ENCODE peak calls at places on chromosomes 6 and 20, in five cellular contexts. Y is PC-3, B is upper lobe of right lung, O is neural progenitor cell, W is MCF 10A. K is an unnamed sample.

GRCh38 chr6:63844287-63844686 is 208.7 kb downstream of the PHF3 start:
- DNase-seq in Y (no peak), B (no peak), O (no peak), W (no peak), K (peak)

GRCh38 chr20:5688431-5688972 is 61.7 kb upstream of the SHLD1 start:
- DNase-seq in Y (no peak), B (peak), O (no peak), W (no peak), K (no peak)

GRCh38 chr6:109672204-109672603 is 18.8 kb downstream of the AK9 start:
- DNase-seq in Y (peak), B (no peak), O (no peak), W (no peak), K (no peak)

GRCh38 chr20:49483706-49484101 is 1.2 kb upstream of the KCNB1 start:
- DNase-seq in Y (no peak), B (no peak), O (peak), W (no peak), K (no peak)

GRCh38 chr20:2751868-2752630 is 48.4 kb downstream of the CPXM1 start:
- DNase-seq in Y (peak), B (peak), O (peak), W (no peak), K (no peak)

GRCh38 chr20:8974009-8974708 is 94.7 kb upstream of the PLCB4 start:
- DNase-seq in Y (no peak), B (no peak), O (no peak), W (no peak), K (no peak)

GRCh38 chr20:5845686-5846651 is 95.8 kb downstream of the SHLD1 start:
- DNase-seq in Y (no peak), B (no peak), O (peak), W (no peak), K (no peak)

GRCh38 chr20:33666293-33667244 is at the start of gene ACTL10:
- DNase-seq in Y (peak), B (peak), O (peak), W (peak), K (peak)

GRCh38 chr6:32700391-32701040 is 34.1 kb upstream of the HLA-DQB1 start:
- DNase-seq in Y (peak), B (no peak), O (peak), W (peak), K (peak)

GRCh38 chr20:20441259-20441658 is 73.4 kb downstream of the INSM1 start:
- DNase-seq in Y (no peak), B (no peak), O (no peak), W (no peak), K (peak)

GRCh38 chr6:1670711-1671462 is 61.2 kb downstream of the FOXC1 start:
- DNase-seq in Y (no peak), B (no peak), O (peak), W (no peak), K (peak)

GRCh38 chr6:44253307-44254101 is 3.8 kb downstream of the SLC35B2 start:
- DNase-seq in Y (peak), B (no peak), O (peak), W (peak), K (peak)

GRCh38 chr6:35305117-35305516 is 7.5 kb downstream of the DEF6 start:
- DNase-seq in Y (peak), B (no peak), O (no peak), W (no peak), K (no peak)

GRCh38 chr6:157669747-157670216 is 153.3 kb upstream of the SNX9 start:
- DNase-seq in Y (peak), B (peak), O (peak), W (peak), K (peak)
- TF ChIP-seq CTCF in Y (no peak), B (peak), O (peak), W (peak), K (peak)

DNA sequence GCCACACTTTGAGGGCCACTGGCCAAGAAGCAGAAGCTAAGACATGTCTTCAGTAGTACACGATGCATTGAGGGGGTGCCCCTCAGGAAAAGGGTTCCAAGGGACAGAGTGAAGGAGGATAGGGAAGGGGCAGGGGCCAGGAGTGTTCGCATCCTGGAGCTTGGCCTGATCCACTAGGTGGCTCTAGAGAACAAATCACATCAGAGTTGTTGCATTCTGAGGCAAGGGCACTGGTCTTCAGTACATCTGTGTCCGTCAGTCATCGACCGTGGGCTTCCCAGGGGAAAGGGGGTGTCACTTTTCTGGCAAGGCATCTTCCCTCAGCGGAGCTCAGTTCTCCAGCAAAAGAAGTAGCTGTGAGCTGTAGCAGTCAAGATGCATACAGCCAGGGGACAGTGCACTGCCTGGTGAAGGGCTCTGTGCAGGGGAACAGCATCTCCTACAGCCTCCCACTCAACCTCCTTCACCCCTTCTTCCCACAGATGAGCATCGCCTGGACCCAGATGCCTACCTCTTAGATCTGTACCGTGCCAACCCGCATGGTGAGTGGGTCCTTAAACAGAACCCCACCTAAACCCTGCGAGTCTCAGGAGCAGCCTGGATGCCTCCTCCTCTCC is 47.8 kb downstream of the ARHGAP40 start:
- DNase-seq in Y (peak), B (no peak), O (peak), W (peak), K (peak)
- TF ChIP-seq CTCF in Y (peak), B (no peak), O (peak), W (peak), K (peak)

GRCh38 chr6:88492824-88493223 is 326.7 kb upstream of the CNR1 start:
- DNase-seq in Y (peak), B (no peak), O (peak), W (peak), K (peak)
- TF ChIP-seq CTCF in Y (peak), B (peak), O (peak), W (peak), K (peak)

DNA sequence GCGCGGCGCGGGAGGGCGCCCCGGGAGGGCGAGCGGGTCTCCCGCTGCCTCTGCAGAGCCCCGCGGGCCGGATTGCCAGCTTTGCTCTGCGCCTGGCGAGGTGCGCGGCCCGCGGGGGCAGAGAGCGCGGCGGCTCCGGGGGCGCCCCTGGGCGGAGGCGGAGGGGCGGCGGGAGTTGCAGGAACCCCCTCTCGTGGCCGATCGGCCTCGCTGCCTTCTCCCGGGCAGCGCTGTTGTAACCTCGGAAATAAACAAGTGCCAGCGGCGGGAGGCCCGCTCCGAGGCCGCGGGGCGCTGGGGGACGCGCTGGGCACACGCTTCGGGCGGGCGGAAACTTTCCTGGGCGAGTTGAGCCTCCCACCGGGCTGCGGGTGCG is 1.2 kb downstream of the CDH4 start:
- DNase-seq in Y (no peak), B (no peak), O (peak), W (peak), K (peak)
- TF ChIP-seq CTCF in Y (no peak), B (peak), O (peak), W (peak), K (peak)

GRCh38 chr20:62938105-62938888 is at the start of gene GID8:
- DNase-seq in Y (peak), B (peak), O (peak), W (peak), K (peak)
- TF ChIP-seq CTCF in Y (no peak), B (no peak), O (no peak), W (no peak), K (peak)

K was measured in epithelial cell of esophagus.